ENCODE peak calls at places on chromosomes 12 and 14, in five cellular contexts. E, S, T, U and C are unnamed samples.

GRCh38 chr12:20268771-20269170 is 99.6 kb upstream of the PDE3A start:
- DNase-seq in T (no peak), U (no peak), S (no peak), E (no peak), C (no peak)

GRCh38 chr12:126784328-126784921 is 1482.5 kb upstream of the TMEM132C start:
- DNase-seq in T (peak; percentile 39), U (peak; percentile 92), S (peak; percentile 55), E (peak; percentile 2), C (peak; percentile 30)

GRCh38 chr14:45793081-45793480 is 540.1 kb upstream of the MIS18BP1 start:
- DNase-seq in S (no peak), T (peak; percentile 62), U (no peak), E (peak; percentile 55), C (no peak)

GRCh38 chr12:20011200-20011599 is 357.1 kb upstream of the PDE3A start:
- DNase-seq in U (no peak), T (no peak), S (peak; percentile 36), E (no peak), C (peak; percentile 69)

GRCh38 chr12:129258781-129259318 is 405.6 kb downstream of the GLT1D1 start:
- DNase-seq in T (no peak), U (peak; percentile 80), S (no peak), E (no peak), C (no peak)

GRCh38 chr12:127980585-127980984 is 286.4 kb upstream of the TMEM132C start:
- DNase-seq in U (no peak), E (no peak), T (no peak), S (no peak), C (no peak)

GRCh38 chr14:101232340-101233015 is 328.8 kb upstream of the DIO3 start:
- DNase-seq in U (no peak), E (no peak), S (no peak), T (no peak), C (no peak)

GRCh38 chr12:131397493-131398181 is 313.3 kb upstream of the SFSWAP start:
- DNase-seq in T (no peak), S (no peak), U (no peak), E (no peak), C (no peak)

GRCh38 chr14:102086346-102086971 is 385 bp downstream of the HSP90AA1 start:
- DNase-seq in S (peak; percentile 37), E (no peak), T (peak; percentile 55), U (no peak), C (peak; percentile 60)

GRCh38 chr14:91149462-91149861 is 35.6 kb downstream of the DGLUCY start:
- DNase-seq in E (peak; percentile 92), T (peak; percentile 75), S (peak; percentile 82), U (no peak), C (peak; percentile 50)

GRCh38 chr12:87216436-87216835 is 812.8 kb downstream of the C12orf50 start:
- DNase-seq in T (no peak), U (no peak), E (no peak), S (no peak), C (no peak)

GRCh38 chr12:33370318-33370717 is 69.3 kb downstream of the SYT10 start:
- DNase-seq in T (no peak), S (no peak), E (no peak), U (no peak), C (no peak)

GRCh38 chr12:67413577-67413976 is 144.4 kb downstream of the CAND1 start:
- DNase-seq in S (no peak), T (no peak), E (no peak), U (no peak), C (no peak)

GRCh38 chr12:70891059-70891632 is 29.4 kb downstream of the PTPRR start:
- DNase-seq in E (no peak), S (no peak), T (no peak), U (no peak), C (no peak)

GRCh38 chr14:64387232-64387737 is 868 bp upstream of the MTHFD1 start:
- DNase-seq in T (no peak), E (peak; percentile 10), U (no peak), S (peak; percentile 54), C (no peak)

GRCh38 chr14:22319526-22320352 is 269.3 kb downstream of the DAD1 start:
- DNase-seq in T (peak; percentile 69), E (peak; percentile 80), U (no peak), S (peak; percentile 73), C (peak; percentile 45)

GRCh38 chr12:123441523-123442164 is 5.2 kb upstream of the RILPL2 start:
- DNase-seq in S (no peak), E (no peak), U (no peak), T (no peak), C (no peak)

GRCh38 chr12:122403115-122403770 is 19.2 kb downstream of the CLIP1 start:
- DNase-seq in T (no peak), U (no peak), S (peak; percentile 45), E (no peak), C (no peak)

GRCh38 chr14:33693237-33693636 is 257.6 kb downstream of the EGLN3 start:
- DNase-seq in T (no peak), U (no peak), S (no peak), E (no peak), C (no peak)

GRCh38 chr14:58131386-58131785 is 20.6 kb downstream of the ARMH4 start:
- DNase-seq in E (peak; percentile 31), S (peak; percentile 10), T (no peak), U (no peak), C (no peak)

GRCh38 chr14:104293231-104293841 is 154.9 kb downstream of the KIF26A start:
- DNase-seq in U (no peak), T (no peak), E (no peak), S (no peak), C (peak; percentile 5)

GRCh38 chr14:54730156-54730961 is 163.4 kb downstream of the SAMD4A start:
- DNase-seq in U (no peak), E (no peak), T (no peak), S (peak; percentile 4), C (peak; percentile 16)

GRCh38 chr14:81433378-81433777 is 33.3 kb upstream of the STON2 start:
- DNase-seq in E (no peak), S (no peak), U (no peak), T (no peak), C (no peak)

GRCh38 chr12:7042847-7043246 is 17.7 kb upstream of the C1S start:
- DNase-seq in U (no peak), E (peak; percentile 34), S (peak; percentile 69), T (no peak), C (no peak)

GRCh38 chr12:109735825-109736551 is 22.4 kb downstream of the FAM222A start:
- DNase-seq in E (no peak), S (no peak), T (peak; percentile 47), U (no peak), C (peak; percentile 4)

GRCh38 chr14:84442481-84442880 is 1087.5 kb upstream of the FLRT2 start:
- DNase-seq in S (no peak), E (no peak), T (no peak), U (no peak), C (no peak)

GRCh38 chr12:46546634-46547273 is 174.2 kb upstream of the SLC38A2 start:
- DNase-seq in S (no peak), U (no peak), T (no peak), E (no peak), C (no peak)
- TF ChIP-seq EP300 in S (no peak), U (no peak), T (no peak), E (no peak), C (no peak)

GRCh38 chr12:120119395-120119973 is 2.9 kb upstream of the RAB35 start:
- DNase-seq in E (peak; percentile 36), U (no peak), S (peak; percentile 56), T (no peak), C (no peak)
- TF ChIP-seq EP300 in E (no peak), U (no peak), S (no peak), T (no peak), C (no peak)

GRCh38 chr14:39488600-39488999 is 56.4 kb upstream of the FBXO33 start:
- DNase-seq in E (no peak), S (no peak), T (no peak), U (no peak), C (no peak)
- TF ChIP-seq EP300 in E (no peak), S (no peak), T (no peak), U (no peak), C (no peak)

GRCh38 chr14:89331398-89331797 is 85.6 kb downstream of the FOXN3 start:
- DNase-seq in E (no peak), T (no peak), S (no peak), U (no peak), C (no peak)
- TF ChIP-seq EP300 in E (no peak), T (no peak), S (no peak), U (no peak), C (no peak)